ENCODE peak calls at places on chromosomes 7 and 10, in ten cellular contexts. S is astrocyte of the cerebellum, O is adrenal gland, L is astrocyte of the spinal cord, J is IMR-90, R is tibial artery, A is heart left ventricle, W is choroid plexus epithelial cell, F is ascending aorta, G is progenitor cell of endocrine pancreas. P is an unnamed sample.

GRCh38 chr7:118183254-118183585 is 744 bp upstream of the LSM8 start:
- DNase-seq in S (no peak), O (no peak), L (no peak), J (no peak), R (no peak), A (no peak), W (peak), F (no peak), G (no peak), P (no peak)

GRCh38 chr7:14332155-14332554 is 342.7 kb upstream of the ETV1 start:
- DNase-seq in S (no peak), O (no peak), L (peak), J (peak), R (no peak), A (peak), W (peak), F (no peak), G (no peak), P (peak)

GRCh38 chr10:131453772-131454634 is 142.5 kb upstream of the TCERG1L start:
- DNase-seq in S (no peak), O (peak), L (no peak), J (no peak), R (peak), A (no peak), W (peak), F (no peak), G (peak), P (peak)

GRCh38 chr7:101164071-101164840 is 1.1 kb downstream of the VGF start:
- DNase-seq in S (no peak), O (no peak), L (peak), J (peak), R (no peak), A (peak), W (peak), F (no peak), G (peak), P (peak)

GRCh38 chr10:69389827-69390490 is 26.8 kb downstream of the TACR2 start:
- DNase-seq in S (no peak), O (no peak), L (peak), J (peak), R (no peak), A (no peak), W (peak), F (no peak), G (no peak), P (peak)

GRCh38 chr10:59382831-59383295 is 20.5 kb upstream of the FAM13C start:
- DNase-seq in S (peak), O (no peak), L (peak), J (peak), R (no peak), A (no peak), W (peak), F (no peak), G (no peak), P (no peak)

GRCh38 chr7:50667338-50667737 is 102.1 kb upstream of the DDC start:
- DNase-seq in S (no peak), O (no peak), L (peak), J (no peak), R (no peak), A (no peak), W (peak), F (no peak), G (no peak), P (no peak)

GRCh38 chr10:129035052-129035805 is 431.8 kb upstream of the MGMT start:
- DNase-seq in S (no peak), O (no peak), L (no peak), J (no peak), R (no peak), A (no peak), W (no peak), F (no peak), G (no peak), P (no peak)

GRCh38 chr7:130148561-130148960 is 56.6 kb downstream of the TMEM209 start:
- DNase-seq in S (no peak), O (no peak), L (no peak), J (peak), R (no peak), A (no peak), W (no peak), F (no peak), G (no peak), P (no peak)

GRCh38 chr7:11896663-11897062 is 64.7 kb upstream of the THSD7A start:
- DNase-seq in S (no peak), O (no peak), L (no peak), J (no peak), R (no peak), A (no peak), W (no peak), F (no peak), G (no peak), P (no peak)

GRCh38 chr10:35274511-35275060 is 61.7 kb upstream of the CCNY start:
- DNase-seq in S (no peak), O (no peak), L (no peak), J (no peak), R (no peak), A (no peak), W (no peak), F (no peak), G (no peak), P (no peak)

GRCh38 chr7:94481246-94481645 is 28.4 kb upstream of the CASD1 start:
- DNase-seq in S (no peak), O (no peak), L (no peak), J (no peak), R (no peak), A (no peak), W (no peak), F (no peak), G (no peak), P (no peak)

GRCh38 chr7:136114966-136115762 is 138.0 kb upstream of the MTPN start:
- DNase-seq in S (no peak), O (peak), L (peak), J (peak), R (no peak), A (peak), W (peak), F (no peak), G (no peak), P (peak)

GRCh38 chr7:40763319-40764287 is 628.8 kb downstream of the SUGCT start:
- DNase-seq in S (no peak), O (no peak), L (peak), J (peak), R (no peak), A (no peak), W (peak), F (no peak), G (no peak), P (peak)

GRCh38 chr10:27068217-27068891 is 31.9 kb downstream of the ANKRD26 start:
- DNase-seq in S (no peak), O (no peak), L (no peak), J (no peak), R (no peak), A (no peak), W (no peak), F (no peak), G (no peak), P (no peak)

DNA sequence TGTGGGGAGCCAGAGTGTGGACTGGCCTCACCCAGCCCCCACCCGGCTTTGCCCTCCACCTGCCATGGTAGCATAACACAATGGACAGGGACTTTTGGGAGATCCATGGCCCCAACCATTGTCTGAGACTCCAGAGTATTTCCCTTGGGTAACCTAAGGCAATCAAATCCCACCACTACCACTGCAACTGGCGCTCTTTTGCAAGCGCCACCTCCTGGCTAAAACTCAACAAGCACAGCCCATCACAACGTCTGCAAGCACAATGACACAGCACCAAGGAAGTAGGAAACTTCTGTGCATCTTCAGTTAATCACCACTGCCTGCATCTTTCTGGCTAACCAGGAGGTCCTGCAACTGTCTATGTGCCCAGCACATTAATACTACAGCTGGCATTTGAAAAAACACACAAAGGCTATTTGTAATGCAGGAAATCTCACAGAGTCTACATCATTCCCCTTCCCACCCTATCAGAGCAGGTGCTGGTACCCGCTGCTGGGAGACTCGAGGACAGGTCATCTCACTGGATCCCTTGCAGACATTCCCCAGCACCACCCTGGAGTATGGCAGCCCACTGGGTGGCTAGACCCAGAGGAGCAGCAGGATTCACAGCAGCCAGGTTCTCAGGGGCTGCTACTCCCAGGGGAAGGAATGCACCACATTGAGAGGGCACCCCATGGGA is 27.7 kb downstream of the ANKRD26 start:
- DNase-seq in S (no peak), O (no peak), L (no peak), J (no peak), R (no peak), A (no peak), W (peak), F (no peak), G (no peak), P (no peak)
- TF ChIP-seq CTCF in S (peak), O (no peak), L (no peak), J (no peak), R (no peak), A (no peak), W (peak), F (no peak), G (peak), P (peak)

DNA sequence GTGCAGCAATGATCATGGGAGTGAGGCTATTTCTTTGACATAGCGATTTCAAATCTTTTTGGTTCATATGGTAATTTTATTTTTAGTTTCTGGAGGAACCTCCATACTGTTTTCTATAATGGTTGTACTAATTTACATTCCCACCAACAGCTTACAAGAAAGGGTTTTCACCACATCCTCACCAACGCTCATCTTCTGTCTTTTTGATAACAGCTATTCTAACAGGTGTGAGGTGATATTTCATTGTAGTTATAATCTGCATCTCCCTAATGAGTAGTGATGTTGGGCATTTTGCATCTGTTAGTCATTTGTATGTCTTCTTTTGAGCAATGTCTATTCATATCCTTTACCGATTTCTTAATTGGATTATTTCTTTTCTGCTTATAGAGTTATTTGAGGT is 75.0 kb upstream of the FHIP2A start:
- DNase-seq in S (no peak), O (no peak), L (no peak), J (no peak), R (no peak), A (no peak), W (no peak), F (no peak), G (no peak), P (no peak)
- TF ChIP-seq CTCF in S (no peak), O (no peak), L (no peak), J (no peak), R (no peak), A (no peak), W (no peak), F (no peak), G (no peak), P (no peak)

DNA sequence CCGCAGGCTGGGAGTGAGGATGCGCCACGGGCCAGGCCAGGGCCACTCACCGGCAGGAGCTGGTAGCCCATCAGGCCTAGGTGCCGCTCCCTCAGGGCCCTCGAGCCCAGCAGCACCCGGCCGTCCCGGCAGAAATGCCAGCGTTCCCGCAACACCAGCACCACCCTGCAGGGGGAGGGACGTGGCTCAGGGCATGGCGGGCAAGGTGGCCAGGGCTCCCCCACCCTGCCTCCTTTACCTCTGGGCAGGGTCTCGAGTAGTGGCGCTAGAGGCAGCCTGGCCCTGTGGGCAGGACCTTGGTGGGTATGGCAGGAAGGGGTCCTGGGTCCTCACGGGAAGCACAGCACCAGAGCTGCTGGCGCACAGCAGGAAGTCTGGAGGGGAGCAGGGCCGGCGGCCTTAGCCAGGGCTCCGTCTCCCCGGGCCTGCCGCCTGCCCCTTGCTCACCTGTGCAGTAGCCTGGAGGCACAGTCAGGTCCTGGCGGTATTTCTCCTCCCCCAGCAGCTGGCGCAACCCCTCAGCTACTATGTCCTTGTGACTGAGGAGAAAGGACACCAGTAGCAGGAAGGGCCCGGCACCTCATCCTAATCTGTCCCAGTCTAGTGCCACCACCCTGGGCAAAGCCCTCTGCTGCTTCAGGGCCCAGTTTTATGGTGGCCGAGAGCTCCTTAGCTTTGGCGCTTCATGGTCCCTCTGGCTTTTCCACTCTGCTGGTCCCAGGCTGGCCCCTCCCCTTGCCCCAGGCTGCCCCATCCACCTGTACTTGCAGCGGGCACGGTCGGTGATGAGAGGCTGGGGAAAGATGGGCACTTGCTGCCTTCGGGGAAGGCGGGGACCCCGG is 3.5 kb downstream of the FASTK start:
- DNase-seq in S (no peak), O (no peak), L (no peak), J (no peak), R (no peak), A (peak), W (no peak), F (no peak), G (no peak), P (peak)
- TF ChIP-seq CTCF in S (peak), O (peak), L (peak), J (peak), R (no peak), A (no peak), W (peak), F (no peak), G (peak), P (peak)

GRCh38 chr10:122112021-122112616 is 123.2 kb downstream of the TACC2 start:
- DNase-seq in S (no peak), O (peak), L (peak), J (peak), R (no peak), A (no peak), W (peak), F (no peak), G (no peak), P (peak)

GRCh38 chr10:122114156-122114747 is 125.3 kb downstream of the TACC2 start:
- DNase-seq in S (no peak), O (no peak), L (peak), J (peak), R (peak), A (peak), W (no peak), F (no peak), G (no peak), P (no peak)

GRCh38 chr10:122115874-122116273 is 126.9 kb downstream of the TACC2 start:
- DNase-seq in S (no peak), O (no peak), L (no peak), J (no peak), R (no peak), A (no peak), W (no peak), F (no peak), G (no peak), P (peak)

GRCh38 chr10:122112625-122113160 is 123.7 kb downstream of the TACC2 start:
- DNase-seq in S (peak), O (peak), L (peak), J (peak), R (peak), A (peak), W (peak), F (peak), G (peak), P (peak)

GRCh38 chr10:122113161-122113944 is 124.4 kb downstream of the TACC2 start:
- DNase-seq in S (peak), O (peak), L (peak), J (peak), R (peak), A (peak), W (peak), F (peak), G (peak), P (peak)
- TF ChIP-seq CTCF in S (peak), O (peak), L (peak), J (peak), R (peak), A (no peak), W (peak), F (peak), G (peak), P (peak)

GRCh38 chr10:9895406-9895805 is 1122.3 kb upstream of the CELF2 start:
- DNase-seq in S (no peak), O (no peak), L (no peak), J (no peak), R (no peak), A (no peak), W (no peak), F (no peak), G (no peak), P (no peak)

GRCh38 chr10:9895981-9896380 is 1121.7 kb upstream of the CELF2 start:
- DNase-seq in S (no peak), O (no peak), L (no peak), J (no peak), R (no peak), A (no peak), W (no peak), F (no peak), G (no peak), P (no peak)

GRCh38 chr10:9900765-9901164 is 1116.9 kb upstream of the CELF2 start:
- DNase-seq in S (no peak), O (no peak), L (no peak), J (no peak), R (no peak), A (no peak), W (no peak), F (no peak), G (no peak), P (no peak)
- TF ChIP-seq CTCF in S (no peak), O (no peak), L (no peak), J (no peak), R (no peak), A (no peak), W (no peak), F (no peak), G (no peak), P (no peak)

DNA sequence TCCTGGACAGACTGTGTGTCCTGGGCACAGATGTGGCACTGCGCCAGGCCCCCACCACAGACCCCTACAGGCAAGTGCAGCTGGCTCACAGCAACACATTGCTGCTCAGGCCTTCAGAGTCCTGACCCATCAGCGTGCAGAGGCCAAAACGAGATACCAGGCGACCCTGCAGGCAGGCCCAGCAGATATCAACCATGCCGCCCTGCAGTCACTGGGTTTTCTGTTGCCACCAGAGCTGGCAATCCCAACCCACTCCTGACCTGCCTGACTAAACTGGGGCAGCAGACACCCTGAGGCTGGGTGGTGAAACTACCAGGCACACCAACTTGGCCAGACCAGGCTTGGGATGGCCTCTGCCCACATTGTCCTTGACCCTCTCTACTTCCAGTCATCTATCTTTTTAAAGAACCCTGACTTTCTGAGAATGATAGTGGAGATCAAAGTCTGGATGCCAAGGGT is 20.3 kb downstream of the ZCCHC24 start:
- DNase-seq in S (no peak), O (no peak), L (no peak), J (no peak), R (no peak), A (peak), W (no peak), F (no peak), G (no peak), P (no peak)
- TF ChIP-seq CTCF in S (no peak), O (no peak), L (no peak), J (no peak), R (no peak), A (no peak), W (no peak), F (no peak), G (no peak), P (no peak)

GRCh38 chr7:22597845-22598244 is 97.9 kb upstream of the STEAP1B start:
- DNase-seq in S (no peak), O (no peak), L (peak), J (peak), R (no peak), A (no peak), W (peak), F (no peak), G (no peak), P (peak)

GRCh38 chr7:22598318-22598717 is 98.3 kb upstream of the STEAP1B start:
- DNase-seq in S (no peak), O (no peak), L (no peak), J (no peak), R (no peak), A (no peak), W (no peak), F (no peak), G (no peak), P (no peak)

GRCh38 chr7:22601028-22601795 is 101.2 kb upstream of the STEAP1B start:
- DNase-seq in S (no peak), O (no peak), L (no peak), J (no peak), R (no peak), A (no peak), W (no peak), F (no peak), G (no peak), P (no peak)

GRCh38 chr7:22594020-22594419 is 94.0 kb upstream of the STEAP1B start:
- DNase-seq in S (no peak), O (no peak), L (no peak), J (no peak), R (no peak), A (no peak), W (no peak), F (no peak), G (no peak), P (no peak)

DNA sequence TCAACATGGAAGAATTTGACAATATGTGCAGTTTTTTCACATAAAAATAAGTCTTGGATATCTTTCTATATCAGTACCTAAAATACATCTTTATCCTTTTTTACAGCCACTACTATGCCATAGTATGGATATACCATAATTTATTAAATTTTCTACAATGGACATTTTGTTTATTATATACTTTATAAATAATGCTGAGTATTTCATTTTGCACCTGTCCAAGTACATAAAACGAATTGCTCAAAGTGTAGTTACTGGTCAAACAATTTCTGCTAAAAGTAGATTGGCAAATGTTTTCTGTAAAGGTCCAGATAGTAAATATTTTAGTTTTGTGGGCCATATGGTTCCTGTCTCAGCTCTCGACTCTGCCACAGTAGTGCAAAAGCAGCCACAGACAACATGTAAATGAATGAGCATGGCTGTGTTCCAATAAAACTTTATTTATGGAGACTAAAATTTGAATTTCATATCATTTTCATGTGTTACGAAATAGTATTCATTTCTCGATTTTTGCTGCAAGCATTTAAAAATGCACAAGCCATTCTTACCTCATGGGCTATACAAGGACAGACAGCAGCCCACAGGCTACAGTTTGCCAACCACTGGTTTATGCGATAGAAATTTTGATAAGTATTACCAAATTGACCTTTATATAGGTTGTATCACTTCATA is 96.9 kb upstream of the STEAP1B start:
- DNase-seq in S (no peak), O (no peak), L (no peak), J (no peak), R (no peak), A (no peak), W (no peak), F (no peak), G (no peak), P (no peak)
- TF ChIP-seq CTCF in S (no peak), O (no peak), L (no peak), J (no peak), R (no peak), A (no peak), W (no peak), F (no peak), G (no peak), P (no peak)